ENCODE peak calls at places on chromosomes 7 and 10, in nine cellular contexts. J is skeletal muscle cell, M is ELR, Y is HCT116, C is C1 segment of cervical spinal cord, K is psoas muscle, T is stomach, G is MG63, A is LoVo. Q is an unnamed sample.

GRCh38 chr7:114981323-114981722 is 59.4 kb downstream of the MDFIC start:
- DNase-seq in J (no peak), M (no peak), Y (no peak), C (no peak), K (no peak), T (no peak), G (no peak), A (no peak), Q (no peak)

GRCh38 chr7:132476541-132476940 is 99.7 kb downstream of the PLXNA4 start:
- DNase-seq in J (no peak), M (no peak), Y (no peak), C (no peak), K (no peak), T (no peak), G (no peak), A (no peak), Q (no peak)

GRCh38 chr10:112615269-112615668 is 168.3 kb downstream of the VTI1A start:
- DNase-seq in J (no peak), M (peak; percentile 16), Y (peak; percentile 24), C (no peak), K (no peak), T (no peak), G (no peak), A (no peak), Q (no peak)

GRCh38 chr7:22587322-22587721 is 87.3 kb upstream of the STEAP1B start:
- DNase-seq in J (no peak), M (peak; percentile 17), Y (no peak), C (no peak), K (no peak), T (no peak), G (no peak), A (no peak), Q (no peak)

GRCh38 chr10:14738011-14738510 is 36.6 kb downstream of the FAM107B start:
- DNase-seq in J (no peak), M (no peak), Y (no peak), C (no peak), K (no peak), T (no peak), G (no peak), A (no peak), Q (no peak)

GRCh38 chr10:22648547-22648961 is 65.8 kb downstream of the PIP4K2A start:
- DNase-seq in J (peak; percentile 41), M (peak; percentile 73), Y (no peak), C (no peak), K (no peak), T (no peak), G (no peak), A (peak; percentile 24), Q (no peak)

GRCh38 chr10:89355373-89355772 is 22.5 kb upstream of the IFIT1B start:
- DNase-seq in J (peak; percentile 46), M (peak; percentile 91), Y (no peak), C (no peak), K (no peak), T (no peak), G (peak; percentile 71), A (no peak), Q (no peak)

GRCh38 chr7:40793132-40793531 is 658.3 kb downstream of the SUGCT start:
- DNase-seq in J (peak; percentile 69), M (peak; percentile 44), Y (no peak), C (no peak), K (no peak), T (no peak), G (no peak), A (peak; percentile 77), Q (no peak)